ENCODE peak calls at places on chromosomes 5 and 9, in five cellular contexts. N is NCI-H187 treated with DMSO at 0.1 percent for 48 hours, P is H9, H is heart left ventricle, C is iPS-NIHi11. Z is an unnamed sample.

GRCh38 chr5:146778795-146779579 is 99.6 kb downstream of the PPP2R2B start:
- DNase-seq in N (no peak), P (no peak), H (no peak), C (no peak), Z (no peak)

GRCh38 chr9:135858491-135859185 is 48.7 kb downstream of the CAMSAP1 start:
- DNase-seq in H (no peak), P (no peak), N (no peak), C (no peak), Z (no peak)

GRCh38 chr5:120759586-120759985 is 295.5 kb downstream of the PRR16 start:
- DNase-seq in N (no peak), P (no peak), H (no peak), C (no peak), Z (no peak)

GRCh38 chr5:40046792-40047191 is 622.0 kb upstream of the DAB2 start:
- DNase-seq in C (no peak), N (no peak), P (no peak), H (no peak), Z (no peak)

GRCh38 chr5:42740920-42741319 is 15.7 kb upstream of the CCDC152 start:
- DNase-seq in P (no peak), H (no peak), N (no peak), C (no peak), Z (no peak)

GRCh38 chr9:77981332-77981731 is 50.3 kb downstream of the GNAQ start:
- DNase-seq in N (no peak), H (no peak), C (no peak), P (no peak), Z (no peak)

GRCh38 chr9:131873891-131874440 is 134.1 kb upstream of the RAPGEF1 start:
- DNase-seq in H (no peak), C (no peak), P (no peak), N (no peak), Z (no peak)

GRCh38 chr5:102700126-102700851 is 54.8 kb upstream of the PAM start:
- DNase-seq in H (no peak), N (no peak), P (no peak), C (no peak), Z (no peak)

GRCh38 chr5:169162407-169162806 is 138.5 kb downstream of the SLIT3 start:
- DNase-seq in C (no peak), P (no peak), N (no peak), H (no peak), Z (no peak)

GRCh38 chr5:178770621-178771020 is 40.2 kb upstream of the ZNF354A start:
- DNase-seq in N (no peak), C (no peak), H (no peak), P (no peak), Z (no peak)

GRCh38 chr5:6899215-6899614 is 186.0 kb downstream of the TENT4A start:
- DNase-seq in P (no peak), H (peak), N (no peak), C (no peak), Z (no peak)

GRCh38 chr5:137462816-137463520 is 36.2 kb downstream of the SPOCK1 start:
- DNase-seq in H (no peak), P (no peak), N (no peak), C (no peak), Z (no peak)

GRCh38 chr5:139271201-139272027 is 22.1 kb upstream of the MATR3 start:
- DNase-seq in P (no peak), C (no peak), N (no peak), H (no peak), Z (no peak)

GRCh38 chr9:96413312-96414221 is 4.6 kb downstream of the ZNF367 start:
- DNase-seq in C (no peak), N (no peak), P (no peak), H (no peak), Z (no peak)

GRCh38 chr9:21927752-21928151 is 66.4 kb downstream of the CDKN2A start:
- DNase-seq in P (no peak), N (no peak), C (no peak), H (no peak), Z (no peak)

GRCh38 chr9:95449016-95449415 is 67.8 kb downstream of the PTCH1 start:
- DNase-seq in H (no peak), P (no peak), C (no peak), N (no peak), Z (no peak)

GRCh38 chr9:134488251-134488900 is 153.2 kb upstream of the COL5A1 start:
- DNase-seq in N (no peak), C (no peak), P (no peak), H (no peak), Z (no peak)

GRCh38 chr9:87327567-87328125 is 170.0 kb upstream of the DAPK1 start:
- DNase-seq in P (no peak), H (no peak), N (no peak), C (no peak), Z (no peak)

GRCh38 chr5:61916621-61917620 is 389.1 kb upstream of the KIF2A start:
- DNase-seq in P (no peak), H (no peak), N (no peak), C (no peak), Z (no peak)

GRCh38 chr5:139296862-139297326 is 3.4 kb downstream of the MATR3 start:
- DNase-seq in C (no peak), H (no peak), N (no peak), P (no peak), Z (no peak)

GRCh38 chr5:115559524-115559923 is 14.9 kb upstream of the FEM1C start:
- DNase-seq in N (no peak), H (no peak), P (no peak), C (no peak), Z (no peak)

GRCh38 chr9:75918154-75918553 is 27.7 kb downstream of the PCSK5 start:
- DNase-seq in C (no peak), N (no peak), H (no peak), P (no peak), Z (no peak)

GRCh38 chr9:126893079-126893478 is 21.5 kb upstream of the RALGPS1 start:
- DNase-seq in P (no peak), C (peak), N (no peak), H (no peak), Z (no peak)

GRCh38 chr5:181185560-181185959 is 19.4 kb downstream of the TRIM7 start:
- DNase-seq in P (no peak), C (no peak), N (no peak), H (no peak), Z (no peak)

GRCh38 chr5:69213513-69214215 is 21.0 kb upstream of the CDK7 start:
- DNase-seq in N (no peak), C (no peak), H (no peak), P (no peak), Z (no peak)

GRCh38 chr5:56900858-56901578 is 8.4 kb upstream of the SETD9 start:
- DNase-seq in P (no peak), C (peak), H (no peak), N (no peak), Z (peak)

GRCh38 chr5:119814655-119815054 is 185.3 kb downstream of the FAM170A start:
- DNase-seq in C (no peak), P (no peak), N (no peak), H (no peak), Z (no peak)

GRCh38 chr9:78121488-78121887 is 89.9 kb upstream of the GNAQ start:
- DNase-seq in N (no peak), H (peak), C (peak), P (peak), Z (peak)

GRCh38 chr5:176425791-176426190 is 9.5 kb upstream of the CLTB start:
- DNase-seq in H (no peak), N (no peak), C (no peak), P (no peak), Z (no peak)

GRCh38 chr5:132456553-132457361 is 33.8 kb downstream of the IRF1 start:
- DNase-seq in P (no peak), N (no peak), C (no peak), H (peak), Z (no peak)

GRCh38 chr5:77776606-77777206 is 567 bp upstream of the TBCA start:
- DNase-seq in N (no peak), P (no peak), C (no peak), H (no peak), Z (no peak)

GRCh38 chr5:54671111-54671531 is 153.6 kb downstream of the SNX18 start:
- DNase-seq in P (no peak), C (no peak), N (no peak), H (no peak), Z (no peak)

GRCh38 chr9:96655198-96655851 is at the start of gene PRXL2C:
- DNase-seq in N (no peak), H (peak), C (no peak), P (peak), Z (no peak)

GRCh38 chr9:78813602-78814180 is 516.8 kb downstream of the PSAT1 start:
- DNase-seq in P (no peak), H (no peak), N (no peak), C (no peak), Z (no peak)

GRCh38 chr5:30405821-30406220 is 787.7 kb upstream of the CDH6 start:
- DNase-seq in C (no peak), H (no peak), P (no peak), N (no peak), Z (no peak)

GRCh38 chr5:154118385-154118784 is 72.1 kb upstream of the GALNT10 start:
- DNase-seq in C (no peak), N (no peak), P (no peak), H (no peak), Z (no peak)

GRCh38 chr5:81359108-81359507 is 34.8 kb downstream of the ACOT12 start:
- DNase-seq in C (peak), N (no peak), P (peak), H (no peak), Z (no peak)

GRCh38 chr9:96875460-96876142 is 21.3 kb upstream of the ZNF782 start:
- DNase-seq in N (peak), P (peak), H (peak), C (peak), Z (peak)

GRCh38 chr5:151696470-151697061 is 9.9 kb upstream of the SPARC start:
- DNase-seq in N (no peak), C (peak), H (peak), P (peak), Z (no peak)

GRCh38 chr5:38341641-38342040 is 83.3 kb downstream of the EGFLAM start:
- DNase-seq in C (no peak), N (no peak), P (no peak), H (no peak), Z (no peak)